ENCODE peak calls at places on chromosomes 6 and 20, in four cellular contexts. B is HFFc6, F is omental fat pad, A is pancreas. Y is an unnamed sample.

GRCh38 chr6:157537518-157537917 is 156.5 kb downstream of the ZDHHC14 start:
- DNase-seq in A (no peak), F (no peak), B (no peak), Y (no peak)

GRCh38 chr6:122735618-122736017 is 43.9 kb upstream of the FABP7 start:
- DNase-seq in B (no peak), F (no peak), A (no peak), Y (no peak)

GRCh38 chr20:33674294-33675126 is at the start of gene NECAB3:
- DNase-seq in A (peak), F (no peak), B (peak), Y (peak)

GRCh38 chr20:17843246-17844132 is 125.1 kb downstream of the SNX5 start:
- DNase-seq in B (peak), A (no peak), F (no peak), Y (no peak)

GRCh38 chr6:72825265-72825918 is 203.5 kb downstream of the KCNQ5 start:
- DNase-seq in B (peak), A (no peak), F (no peak), Y (no peak)

GRCh38 chr6:97053643-97054411 is 129.3 kb downstream of the KLHL32 start:
- DNase-seq in B (peak), F (no peak), A (no peak), Y (no peak)

GRCh38 chr6:134667106-134667505 is 282.8 kb downstream of the ALDH8A1 start:
- DNase-seq in F (no peak), B (no peak), A (no peak), Y (no peak)

GRCh38 chr20:40689100-40689942 is at the start of gene MAFB:
- DNase-seq in A (peak), B (no peak), F (peak), Y (peak)

GRCh38 chr20:63530788-63531160 is 6.4 kb downstream of the PTK6 start:
- DNase-seq in A (no peak), F (no peak), B (no peak), Y (no peak)

GRCh38 chr20:36367907-36368306 is 61.8 kb downstream of the DLGAP4 start:
- DNase-seq in B (no peak), F (no peak), A (no peak), Y (no peak)

GRCh38 chr20:49701313-49701731 is 12.4 kb downstream of the B4GALT5 start:
- DNase-seq in A (no peak), F (no peak), B (peak), Y (no peak)

GRCh38 chr6:149212892-149213786 is 104.4 kb upstream of the TAB2 start:
- DNase-seq in A (no peak), F (no peak), B (no peak), Y (no peak)

GRCh38 chr6:143248359-143248758 is 187.7 kb downstream of the AIG1 start:
- DNase-seq in A (no peak), F (no peak), B (no peak), Y (no peak)

GRCh38 chr6:73079611-73079955 is 145.7 kb downstream of the KHDC1L start:
- DNase-seq in B (peak), F (no peak), A (no peak), Y (no peak)

GRCh38 chr6:157893238-157893637 is 70.2 kb downstream of the SNX9 start:
- DNase-seq in A (no peak), B (no peak), F (no peak), Y (no peak)

GRCh38 chr6:127464881-127465459 is 5.8 kb upstream of the KIAA0408 start:
- DNase-seq in B (peak), A (peak), F (no peak), Y (peak)

GRCh38 chr6:14921170-14921569 is 324.7 kb upstream of the JARID2 start:
- DNase-seq in B (no peak), F (no peak), A (no peak), Y (peak)

GRCh38 chr6:1904494-1904854 is 294.8 kb downstream of the FOXC1 start:
- DNase-seq in B (no peak), F (no peak), A (no peak), Y (peak)

GRCh38 chr20:18287546-18287914 is 797 bp upstream of the ZNF133 start:
- DNase-seq in B (no peak), A (no peak), F (no peak), Y (peak)

GRCh38 chr20:1489764-1490436 is 1.3 kb downstream of the SIRPB2 start:
- DNase-seq in F (no peak), B (no peak), A (no peak), Y (no peak)

GRCh38 chr6:112235956-112236355 is 18.4 kb downstream of the LAMA4 start:
- DNase-seq in B (peak), A (no peak), F (no peak), Y (no peak)

GRCh38 chr6:167836722-167837121 is 10.0 kb downstream of the AFDN start:
- DNase-seq in A (no peak), B (no peak), F (no peak), Y (no peak)

GRCh38 chr6:5199203-5200101 is 61.3 kb downstream of the LYRM4 start:
- DNase-seq in A (no peak), B (no peak), F (no peak), Y (no peak)

GRCh38 chr20:38139919-38140753 is 24.9 kb downstream of the TGM2 start:
- DNase-seq in A (no peak), B (peak), F (no peak), Y (no peak)

GRCh38 chr6:72788188-72788587 is 166.3 kb downstream of the KCNQ5 start:
- DNase-seq in A (no peak), B (peak), F (no peak), Y (no peak)

GRCh38 chr20:276620-277495 is 13.7 kb downstream of the C20orf96 start:
- DNase-seq in F (no peak), A (no peak), B (no peak), Y (no peak)

GRCh38 chr6:5034328-5034727 is 30.5 kb upstream of the RPP40 start:
- DNase-seq in A (no peak), F (no peak), B (no peak), Y (no peak)

GRCh38 chr20:4444404-4444803 is 277.3 kb upstream of the PRND start:
- DNase-seq in F (no peak), A (no peak), B (peak), Y (no peak)

GRCh38 chr6:167652042-167652700 is 174.5 kb upstream of the AFDN start:
- DNase-seq in A (no peak), F (no peak), B (no peak), Y (no peak)

GRCh38 chr20:16215056-16215455 is 358.2 kb downstream of the KIF16B start:
- DNase-seq in B (no peak), F (no peak), A (no peak), Y (no peak)